ENCODE peak calls at places on chromosomes 12 and 14, in seven cellular contexts. G is lower lobe of right lung, N is AG09319, O is endothelial cell, E is Caco-2, T is mesothelial cell of epicardium, H is MCF 10A. R is an unnamed sample.
A peak's percentile ranks its signal among the peaks of the same experiment; 100 is the strongest.

GRCh38 chr14:53536446-53536845 is 383.3 kb upstream of the DDHD1 start:
- DNase-seq in G (no peak), N (no peak), O (no peak), E (no peak), T (no peak), H (no peak), R (no peak)

GRCh38 chr14:83994020-83994419 is 1535.9 kb upstream of the FLRT2 start:
- DNase-seq in G (no peak), N (no peak), O (no peak), E (no peak), T (no peak), H (peak; percentile 18), R (no peak)

GRCh38 chr14:53523226-53523625 is 370.1 kb upstream of the DDHD1 start:
- DNase-seq in G (no peak), N (no peak), O (no peak), E (no peak), T (no peak), H (no peak), R (no peak)

GRCh38 chr14:104536942-104537612 is 42.5 kb upstream of the C14orf180 start:
- DNase-seq in G (peak; percentile 23), N (no peak), O (no peak), E (no peak), T (peak; percentile 65), H (peak; percentile 76), R (no peak)

GRCh38 chr14:95493976-95494375 is 22.5 kb downstream of the SYNE3 start:
- DNase-seq in G (no peak), N (no peak), O (no peak), E (no peak), T (no peak), H (no peak), R (no peak)

GRCh38 chr14:100906420-100906819 is 2.9 kb upstream of the RTL1 start:
- DNase-seq in G (peak; percentile 35), N (no peak), O (peak; percentile 41), E (no peak), T (no peak), H (no peak), R (no peak)

GRCh38 chr14:59297070-59297766 is 108.8 kb downstream of the DAAM1 start:
- DNase-seq in G (no peak), N (no peak), O (no peak), E (peak; percentile 54), T (no peak), H (no peak), R (no peak)

GRCh38 chr12:88715673-88716072 is 135.4 kb upstream of the KITLG start:
- DNase-seq in G (no peak), N (no peak), O (no peak), E (no peak), T (no peak), H (no peak), R (no peak)

GRCh38 chr14:96126339-96126770 is 78.3 kb upstream of the BDKRB2 start:
- DNase-seq in G (no peak), N (no peak), O (peak; percentile 19), E (no peak), T (peak; percentile 26), H (no peak), R (no peak)

GRCh38 chr12:53044052-53044581 is 5.7 kb upstream of the TNS2 start:
- DNase-seq in G (no peak), N (no peak), O (peak; percentile 5), E (peak; percentile 41), T (no peak), H (no peak), R (no peak)

GRCh38 chr14:103762547-103762946 is 46.9 kb downstream of the ZFYVE21 start:
- DNase-seq in G (no peak), N (no peak), O (no peak), E (no peak), T (no peak), H (no peak), R (no peak)

GRCh38 chr12:70448371-70448770 is 82.3 kb downstream of the KCNMB4 start:
- DNase-seq in G (no peak), N (no peak), O (no peak), E (no peak), T (no peak), H (peak; percentile 42), R (no peak)

GRCh38 chr12:31874961-31875608 is 84.1 kb upstream of the RESF1 start:
- DNase-seq in G (peak; percentile 58), N (peak; percentile 14), O (peak; percentile 9), E (no peak), T (no peak), H (peak; percentile 79), R (peak; percentile 66)

GRCh38 chr12:115182239-115182638 is 498.3 kb upstream of the TBX3 start:
- DNase-seq in G (no peak), N (no peak), O (no peak), E (no peak), T (no peak), H (no peak), R (no peak)

GRCh38 chr12:131473721-131474709 is 236.9 kb upstream of the SFSWAP start:
- DNase-seq in G (no peak), N (no peak), O (no peak), E (no peak), T (no peak), H (no peak), R (no peak)

GRCh38 chr14:103735815-103736545 is 20.4 kb downstream of the ZFYVE21 start:
- DNase-seq in G (peak; percentile 39), N (no peak), O (no peak), E (no peak), T (no peak), H (no peak), R (no peak)

GRCh38 chr12:47795121-47795813 is 22.2 kb downstream of the SLC48A1 start:
- DNase-seq in G (no peak), N (no peak), O (no peak), E (no peak), T (no peak), H (no peak), R (no peak)

GRCh38 chr12:96132819-96133218 is 61.4 kb upstream of the ELK3 start:
- DNase-seq in G (no peak), N (no peak), O (no peak), E (peak; percentile 55), T (no peak), H (peak; percentile 42), R (no peak)

GRCh38 chr12:96134200-96134599 is 60.0 kb upstream of the ELK3 start:
- DNase-seq in G (no peak), N (no peak), O (no peak), E (no peak), T (no peak), H (no peak), R (no peak)

GRCh38 chr12:96136129-96136528 is 58.0 kb upstream of the ELK3 start:
- DNase-seq in G (no peak), N (no peak), O (no peak), E (no peak), T (no peak), H (peak; percentile 7), R (no peak)

GRCh38 chr12:96131230-96131788 is 62.9 kb upstream of the ELK3 start:
- DNase-seq in G (no peak), N (no peak), O (no peak), E (peak; percentile 58), T (no peak), H (no peak), R (no peak)

DNA sequence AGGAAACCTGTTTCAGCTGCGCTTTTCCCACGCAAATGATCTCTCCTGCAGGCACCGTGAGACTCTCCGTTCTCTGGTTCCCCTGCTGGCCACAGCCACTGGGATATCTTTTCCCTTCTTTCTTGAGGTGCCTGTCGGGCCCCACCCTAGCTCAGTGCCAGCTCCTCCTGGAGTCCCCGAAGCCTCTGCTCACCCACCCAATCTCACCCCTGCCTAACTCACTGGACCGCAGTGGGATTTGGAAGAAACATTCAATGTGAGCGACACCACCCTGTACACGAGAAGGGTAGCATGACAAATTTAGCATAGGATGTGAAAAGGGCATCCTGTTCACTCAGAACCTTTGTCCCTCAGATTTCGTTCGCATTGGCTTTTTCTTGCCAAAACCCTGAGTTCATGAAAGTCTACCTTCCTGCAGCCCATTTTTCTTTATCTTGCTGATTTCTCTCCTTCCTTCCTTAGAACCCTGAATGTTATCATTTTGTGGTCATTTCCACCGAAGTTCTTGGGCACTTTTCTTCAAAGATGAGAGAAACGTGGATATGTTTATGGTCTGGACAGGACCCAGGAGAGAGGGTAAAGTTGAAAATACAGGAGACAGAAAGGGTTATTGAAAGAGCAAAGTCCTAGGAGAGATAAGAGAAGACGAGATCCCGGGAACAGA is 63.6 kb upstream of the ELK3 start:
- DNase-seq in G (no peak), N (no peak), O (no peak), E (no peak), T (no peak), H (no peak), R (no peak)
- TF ChIP-seq CTCF in G (no peak), N (no peak), O (no peak), E (no peak), T (no peak), H (no peak), R (no peak)

GRCh38 chr14:70858641-70859040 is 48.6 kb upstream of the PCNX1 start:
- DNase-seq in G (no peak), N (no peak), O (no peak), E (no peak), T (no peak), H (no peak), R (no peak)
- TF ChIP-seq CTCF in G (no peak), N (no peak), O (no peak), E (no peak), T (no peak), H (no peak), R (no peak)

GRCh38 chr14:73231874-73232851 is 5.1 kb upstream of the PAPLN start:
- DNase-seq in G (peak; percentile 45), N (no peak), O (peak; percentile 55), E (peak; percentile 67), T (no peak), H (no peak), R (no peak)
- TF ChIP-seq CTCF in G (peak; percentile 12), N (no peak), O (peak; percentile 57), E (peak; percentile 46), T (peak; percentile 33), H (no peak), R (peak; percentile 47)

GRCh38 chr12:66118240-66118891 is 12.2 kb downstream of the LLPH start:
- DNase-seq in G (no peak), N (no peak), O (no peak), E (no peak), T (no peak), H (no peak), R (no peak)

GRCh38 chr12:66119229-66119869 is 11.2 kb downstream of the LLPH start:
- DNase-seq in G (no peak), N (no peak), O (no peak), E (no peak), T (no peak), H (no peak), R (no peak)

GRCh38 chr12:66117242-66117641 is 13.3 kb downstream of the LLPH start:
- DNase-seq in G (no peak), N (no peak), O (no peak), E (no peak), T (no peak), H (no peak), R (no peak)

GRCh38 chr12:66119870-66120241 is 10.7 kb downstream of the LLPH start:
- DNase-seq in G (no peak), N (no peak), O (no peak), E (no peak), T (no peak), H (no peak), R (no peak)

DNA sequence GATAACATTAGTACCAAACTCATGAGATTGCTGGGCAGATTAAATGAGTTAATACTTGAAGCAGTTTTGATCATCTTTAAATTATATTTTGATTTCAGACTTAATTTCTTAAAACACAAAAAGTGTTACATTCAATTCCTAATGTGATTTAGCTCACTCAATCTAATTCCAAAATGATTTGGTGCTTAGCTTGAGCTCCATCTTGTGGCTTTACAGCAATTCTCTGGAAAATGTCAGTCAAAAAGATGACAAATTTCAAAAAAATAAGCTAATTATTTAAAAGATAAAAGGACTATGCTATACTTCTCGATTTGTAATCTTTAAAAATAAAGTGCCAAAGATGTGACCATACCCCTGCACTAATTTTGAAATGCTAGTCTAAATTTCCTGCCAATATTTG is 10.1 kb downstream of the LLPH start:
- DNase-seq in G (no peak), N (no peak), O (no peak), E (no peak), T (no peak), H (no peak), R (no peak)
- TF ChIP-seq CTCF in G (no peak), N (no peak), O (no peak), E (no peak), T (no peak), H (no peak), R (no peak)

R was measured in epithelial cell of proximal tubule.